ENCODE peak calls at places on chromosomes 2 and 18, in four cellular contexts. X, P, I and M are unnamed samples.

GRCh38 chr2:236748801-236749200 is 179.2 kb downstream of the ACKR3 start:
- DNase-seq in X (peak; percentile 42), I (peak; percentile 36), P (no peak), M (no peak)

GRCh38 chr18:76410660-76411417 is 84.2 kb downstream of the ZNF516 start:
- DNase-seq in I (no peak), X (no peak), P (no peak), M (no peak)

GRCh38 chr2:239052720-239053665 is 205.1 kb downstream of the TWIST2 start:
- DNase-seq in I (no peak), P (no peak), X (no peak), M (peak; percentile 50)

GRCh38 chr2:240300261-240300821 is 135.1 kb upstream of the GPC1 start:
- DNase-seq in P (no peak), X (no peak), I (peak; percentile 33), M (no peak)

GRCh38 chr2:160515120-160515519 is 21.5 kb upstream of the RBMS1 start:
- DNase-seq in I (no peak), X (no peak), P (no peak), M (no peak)

GRCh38 chr2:97845818-97846217 is 132.4 kb downstream of the ZAP70 start:
- DNase-seq in X (no peak), I (no peak), P (no peak), M (no peak)

GRCh38 chr2:127401757-127402695 is 14.3 kb upstream of the MAP3K2 start:
- DNase-seq in X (no peak), I (no peak), P (no peak), M (no peak)

GRCh38 chr2:70919672-70920366 is 15.9 kb upstream of the ATP6V1B1 start:
- DNase-seq in X (peak; percentile 81), I (peak; percentile 56), P (peak; percentile 88), M (peak; percentile 94)

GRCh38 chr18:14086459-14087231 is 45.6 kb downstream of the ZNF519 start:
- DNase-seq in X (no peak), P (no peak), I (peak; percentile 19), M (no peak)

GRCh38 chr2:70498054-70498453 is 55.6 kb downstream of the TGFA start:
- DNase-seq in X (no peak), P (no peak), I (no peak), M (no peak)

GRCh38 chr2:111072220-111072871 is 48.4 kb upstream of the BCL2L11 start:
- DNase-seq in P (no peak), I (peak; percentile 90), X (no peak), M (no peak)

GRCh38 chr2:212337036-212337435 is 201.6 kb downstream of the ERBB4 start:
- DNase-seq in X (no peak), I (peak; percentile 4), P (no peak), M (no peak)

GRCh38 chr2:37326285-37326684 is 1.7 kb upstream of the PRKD3 start:
- DNase-seq in I (peak; percentile 71), X (no peak), P (no peak), M (peak; percentile 33)

DNA sequence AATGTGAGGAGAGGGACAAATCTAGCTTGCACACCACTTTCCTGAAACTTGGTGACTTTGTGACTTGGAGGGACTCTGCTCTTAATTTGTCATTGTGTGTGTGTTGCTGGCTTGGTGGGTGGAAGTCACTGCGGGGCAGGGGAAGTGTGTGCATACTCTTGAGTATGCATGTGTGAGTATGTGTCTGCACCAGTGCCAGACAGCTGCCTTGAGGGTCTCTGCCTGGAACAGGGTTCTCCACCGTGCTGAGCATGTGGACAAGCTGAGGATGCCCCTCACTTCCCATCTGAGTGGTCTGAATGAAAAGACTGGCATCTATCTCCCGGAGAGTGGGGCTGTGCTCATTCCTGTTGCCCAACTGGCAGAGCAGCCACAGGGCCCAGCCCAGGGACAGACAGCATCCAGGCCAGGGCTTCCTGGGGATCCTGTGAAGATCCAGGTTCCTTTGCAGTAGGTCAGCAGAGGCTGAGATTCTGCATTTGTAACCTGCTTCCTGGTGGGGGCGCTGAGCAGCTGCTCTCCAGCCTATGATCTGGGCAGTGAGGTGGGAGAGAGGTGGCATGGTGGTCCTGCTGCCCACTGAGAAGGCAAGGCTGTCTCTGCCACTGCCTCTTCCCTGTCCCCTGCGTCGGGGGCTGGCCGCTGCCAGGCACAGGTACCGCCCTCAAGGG is 138.9 kb upstream of the HAAO start:
- DNase-seq in P (no peak), X (no peak), I (no peak), M (no peak)
- TF ChIP-seq CTCF in P (no peak), X (peak; percentile 16), I (peak; percentile 25), M (no peak)

DNA sequence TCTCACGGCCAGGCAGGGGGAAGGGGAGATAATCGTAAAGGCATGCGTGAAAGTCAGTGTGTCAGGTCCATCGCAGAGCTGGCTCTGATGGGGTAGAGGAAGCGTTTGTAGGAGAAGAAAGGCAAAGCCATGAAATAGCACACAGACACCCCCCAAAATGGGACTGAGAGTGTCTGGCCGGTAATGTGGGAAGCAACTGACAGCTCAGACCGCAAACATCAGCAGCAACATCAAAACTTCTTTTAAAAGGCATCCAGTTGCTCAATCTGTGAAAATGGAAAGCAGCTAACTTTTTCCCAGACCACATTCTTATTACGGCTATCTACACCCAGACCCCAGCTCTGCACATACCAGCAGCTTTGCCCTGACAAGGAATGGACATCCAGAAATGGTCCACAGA is 232.6 kb downstream of the EN1 start:
- DNase-seq in X (no peak), P (no peak), I (peak; percentile 43), M (no peak)
- H3K27ac ChIP-seq in X (no peak overlapping the region), P (no peak overlapping the region), I (no peak overlapping the region), M (no peak overlapping the region)

DNA sequence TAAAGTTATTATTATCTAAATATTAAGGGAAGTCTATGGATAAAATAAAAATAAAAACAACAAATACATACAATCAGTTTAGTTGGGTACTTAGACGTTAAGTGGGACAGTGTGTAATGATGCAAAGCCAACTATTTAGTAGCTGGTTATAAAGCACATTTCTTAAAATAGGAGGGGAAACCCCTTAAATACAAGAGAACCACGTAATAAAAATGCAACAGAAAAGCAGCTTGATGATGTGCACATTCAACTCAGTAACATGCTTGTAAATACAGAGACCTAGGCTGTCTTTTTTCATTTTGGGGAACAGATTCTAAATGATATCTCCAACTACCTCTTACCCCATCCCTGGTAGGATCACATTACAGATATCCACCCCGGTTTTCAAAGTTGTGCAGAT is 134.3 kb upstream of the AQP4 start:
- DNase-seq in I (no peak), P (no peak), X (no peak), M (no peak)
- H3K4me3 ChIP-seq in I (no peak overlapping the region), P (no peak overlapping the region), X (no peak overlapping the region), M (no peak overlapping the region)

GRCh38 chr2:61900246-61900645 is 5.2 kb upstream of the COMMD1 start:
- DNase-seq in I (peak; percentile 52), X (no peak), P (no peak), M (no peak)

GRCh38 chr2:61898810-61899209 is 6.7 kb upstream of the COMMD1 start:
- DNase-seq in P (no peak), X (no peak), I (no peak), M (no peak)
- TF ChIP-seq CTCF in P (no peak), X (no peak), I (peak; percentile 52), M (no peak)

GRCh38 chr18:56189615-56190014 is 448.8 kb downstream of the TXNL1 start:
- DNase-seq in I (no peak), X (no peak), P (no peak), M (no peak)
- H3K27ac ChIP-seq in I (no peak overlapping the region), X (no peak overlapping the region), P (no peak overlapping the region), M (no peak overlapping the region)

DNA sequence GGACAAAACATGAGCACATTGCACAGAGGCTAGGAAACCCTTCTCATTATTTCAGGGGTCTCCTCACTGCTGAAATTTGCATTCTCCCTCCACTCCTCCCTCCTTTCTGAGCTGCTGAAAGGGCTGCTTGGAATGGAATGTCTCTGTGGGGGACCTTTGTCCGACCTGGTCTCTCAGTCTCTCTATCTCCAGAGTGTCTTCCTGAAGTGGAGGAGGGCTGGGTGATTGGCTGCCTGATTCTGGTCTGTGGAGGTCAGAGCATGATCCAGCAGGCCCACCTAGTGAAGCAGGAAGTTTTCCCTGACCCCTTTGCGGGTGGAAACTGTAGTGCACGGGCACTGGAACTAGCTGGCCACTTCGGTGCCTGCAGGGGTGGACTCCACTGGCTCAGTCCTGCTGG is 560.5 kb upstream of the HS6ST1 start:
- DNase-seq in I (no peak), X (no peak), P (no peak), M (no peak)
- H3K4me3 ChIP-seq in I (no peak overlapping the region), X (no peak overlapping the region), P (no peak overlapping the region), M (no peak overlapping the region)

DNA sequence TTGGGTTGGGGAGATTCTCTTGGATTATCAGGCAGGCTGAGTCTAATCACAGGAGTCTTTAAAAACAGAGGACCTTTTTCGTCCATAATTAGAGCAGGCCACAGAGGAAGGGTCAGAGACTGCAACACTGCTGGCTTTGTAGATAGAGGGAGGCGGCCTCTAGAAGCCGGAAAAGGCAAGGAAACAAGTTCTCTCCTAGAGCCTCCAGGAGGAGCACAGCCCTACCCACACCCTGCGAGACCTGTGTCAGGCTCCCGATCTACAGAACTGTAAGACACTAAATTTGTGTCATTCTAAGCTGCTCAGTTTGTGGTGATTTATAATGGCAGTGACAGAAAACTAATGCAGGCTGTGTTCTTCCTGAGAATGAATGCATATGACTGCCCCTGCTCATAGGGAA is 15.3 kb downstream of the ID2 start:
- DNase-seq in I (no peak), X (no peak), P (no peak), M (no peak)
- TF ChIP-seq CTCF in I (no peak), X (no peak), P (no peak), M (no peak)

GRCh38 chr18:6031442-6031841 is 136.1 kb upstream of the TMEM200C start:
- DNase-seq in X (no peak), P (no peak), I (no peak), M (no peak)
- H3K27ac ChIP-seq in X (no peak overlapping the region), P (no peak overlapping the region), I (no peak overlapping the region), M (no peak overlapping the region)

GRCh38 chr2:157927155-157927554 is 51.0 kb upstream of the ACVR1 start:
- DNase-seq in X (no peak), I (no peak), P (no peak), M (no peak)
- H3K4me3 ChIP-seq in X (no peak overlapping the region), I (no peak overlapping the region), P (no peak overlapping the region), M (no peak overlapping the region)